ENCODE peak calls at places on chromosome X, in six cellular contexts. One of them, this sample, is unnamed.

GRCh38 chrX:120251471-120252011 is 929 bp downstream of the ZBTB33 start:
- DNase-seq in AG04450: no peak
- DNase-seq in GM23338: peak
- DNase-seq in NB4: peak
- DNase-seq in lung: no peak
- DNase-seq in kidney epithelial cell: no peak
- DNase-seq in this sample: peak

GRCh38 chrX:120109378-120109777 is 6.3 kb downstream of the RHOXF1 start:
- DNase-seq in AG04450: no peak
- DNase-seq in GM23338: no peak
- DNase-seq in NB4: no peak
- DNase-seq in lung: no peak
- DNase-seq in kidney epithelial cell: no peak
- DNase-seq in this sample: no peak

GRCh38 chrX:53558646-53559045 is 124.5 kb upstream of the HSD17B10 start:
- DNase-seq in AG04450: no peak
- DNase-seq in GM23338: no peak
- DNase-seq in NB4: no peak
- DNase-seq in lung: no peak
- DNase-seq in kidney epithelial cell: no peak
- DNase-seq in this sample: no peak

GRCh38 chrX:133005038-133005437 is 46.6 kb upstream of the HS6ST2 start:
- DNase-seq in AG04450: no peak
- DNase-seq in GM23338: peak
- DNase-seq in NB4: peak
- DNase-seq in lung: no peak
- DNase-seq in kidney epithelial cell: no peak
- DNase-seq in this sample: peak

GRCh38 chrX:109918753-109919152 is 84.2 kb upstream of the TMEM164 start:
- DNase-seq in AG04450: no peak
- DNase-seq in GM23338: no peak
- DNase-seq in NB4: no peak
- DNase-seq in lung: no peak
- DNase-seq in kidney epithelial cell: no peak
- DNase-seq in this sample: no peak

GRCh38 chrX:47384502-47384901 is 14.1 kb downstream of the ZNF157 start:
- DNase-seq in AG04450: peak
- DNase-seq in GM23338: peak
- DNase-seq in NB4: peak
- DNase-seq in lung: peak
- DNase-seq in kidney epithelial cell: peak
- DNase-seq in this sample: peak

GRCh38 chrX:14062524-14062923 is 32.8 kb upstream of the GEMIN8 start:
- DNase-seq in AG04450: no peak
- DNase-seq in GM23338: no peak
- DNase-seq in NB4: no peak
- DNase-seq in lung: no peak
- DNase-seq in kidney epithelial cell: no peak
- DNase-seq in this sample: no peak

GRCh38 chrX:1592863-1593201 is 1.4 kb downstream of the AKAP17A start:
- DNase-seq in AG04450: no peak
- DNase-seq in GM23338: no peak
- DNase-seq in NB4: no peak
- DNase-seq in lung: no peak
- DNase-seq in kidney epithelial cell: no peak
- DNase-seq in this sample: no peak

GRCh38 chrX:40931921-40932320 is 153.3 kb upstream of the USP9X start:
- DNase-seq in AG04450: no peak
- DNase-seq in GM23338: no peak
- DNase-seq in NB4: no peak
- DNase-seq in lung: no peak
- DNase-seq in kidney epithelial cell: no peak
- DNase-seq in this sample: no peak

GRCh38 chrX:69070949-69071650 is 94.2 kb downstream of the PJA1 start:
- DNase-seq in AG04450: no peak
- DNase-seq in GM23338: no peak
- DNase-seq in NB4: no peak
- DNase-seq in lung: no peak
- DNase-seq in kidney epithelial cell: no peak
- DNase-seq in this sample: no peak

GRCh38 chrX:139924696-139925094 is 8.2 kb downstream of the ATP11C start:
- DNase-seq in AG04450: no peak
- DNase-seq in GM23338: no peak
- DNase-seq in NB4: no peak
- DNase-seq in lung: no peak
- DNase-seq in kidney epithelial cell: no peak
- DNase-seq in this sample: no peak

GRCh38 chrX:5648941-5649568 is 579.6 kb downstream of the NLGN4X start:
- DNase-seq in AG04450: no peak
- DNase-seq in GM23338: peak
- DNase-seq in NB4: no peak
- DNase-seq in lung: no peak
- DNase-seq in kidney epithelial cell: no peak
- DNase-seq in this sample: no peak

GRCh38 chrX:69103539-69103938 is 61.7 kb downstream of the PJA1 start:
- DNase-seq in AG04450: no peak
- DNase-seq in GM23338: no peak
- DNase-seq in NB4: no peak
- DNase-seq in lung: no peak
- DNase-seq in kidney epithelial cell: no peak
- DNase-seq in this sample: no peak

GRCh38 chrX:1215123-1215823 is 2.8 kb upstream of the CRLF2 start:
- DNase-seq in AG04450: no peak
- DNase-seq in GM23338: no peak
- DNase-seq in NB4: peak
- DNase-seq in lung: no peak
- DNase-seq in kidney epithelial cell: no peak
- DNase-seq in this sample: no peak

GRCh38 chrX:70504772-70505450 is 60.3 kb downstream of the DLG3 start:
- DNase-seq in AG04450: no peak
- DNase-seq in GM23338: no peak
- DNase-seq in NB4: no peak
- DNase-seq in lung: no peak
- DNase-seq in kidney epithelial cell: no peak
- DNase-seq in this sample: no peak

GRCh38 chrX:119756926-119757635 is 1.3 kb upstream of the SOWAHD start:
- DNase-seq in AG04450: no peak
- DNase-seq in GM23338: no peak
- DNase-seq in NB4: peak
- DNase-seq in lung: no peak
- DNase-seq in kidney epithelial cell: no peak
- DNase-seq in this sample: no peak

GRCh38 chrX:40778861-40779575 is 43.7 kb upstream of the MED14 start:
- DNase-seq in AG04450: no peak
- DNase-seq in GM23338: no peak
- DNase-seq in NB4: no peak
- DNase-seq in lung: no peak
- DNase-seq in kidney epithelial cell: no peak
- DNase-seq in this sample: no peak

GRCh38 chrX:124212622-124213021 is 119.8 kb upstream of the TEX13D start:
- DNase-seq in AG04450: no peak
- DNase-seq in GM23338: no peak
- DNase-seq in NB4: peak
- DNase-seq in lung: no peak
- DNase-seq in kidney epithelial cell: no peak
- DNase-seq in this sample: no peak

GRCh38 chrX:72272868-72273267 is 4.2 kb downstream of the RPS4X start:
- DNase-seq in AG04450: no peak
- DNase-seq in GM23338: no peak
- DNase-seq in NB4: no peak
- DNase-seq in lung: no peak
- DNase-seq in kidney epithelial cell: peak
- DNase-seq in this sample: no peak

GRCh38 chrX:40096395-40097091 is 1.2 kb downstream of the BCOR start:
- DNase-seq in AG04450: no peak
- DNase-seq in GM23338: no peak
- DNase-seq in NB4: peak
- DNase-seq in lung: no peak
- DNase-seq in kidney epithelial cell: no peak
- DNase-seq in this sample: peak

GRCh38 chrX:148658115-148658725 is 157.8 kb downstream of the AFF2 start:
- DNase-seq in AG04450: no peak
- DNase-seq in GM23338: no peak
- DNase-seq in NB4: peak
- DNase-seq in lung: no peak
- DNase-seq in kidney epithelial cell: no peak
- DNase-seq in this sample: no peak

GRCh38 chrX:40449956-40450701 is 130.6 kb upstream of the ATP6AP2 start:
- DNase-seq in AG04450: no peak
- DNase-seq in GM23338: no peak
- DNase-seq in NB4: no peak
- DNase-seq in lung: no peak
- DNase-seq in kidney epithelial cell: no peak
- DNase-seq in this sample: no peak

GRCh38 chrX:48021026-48021900 is 14.5 kb downstream of the SPACA5 start:
- DNase-seq in AG04450: peak
- DNase-seq in GM23338: peak
- DNase-seq in NB4: peak
- DNase-seq in lung: peak
- DNase-seq in kidney epithelial cell: no peak
- DNase-seq in this sample: peak

DNA sequence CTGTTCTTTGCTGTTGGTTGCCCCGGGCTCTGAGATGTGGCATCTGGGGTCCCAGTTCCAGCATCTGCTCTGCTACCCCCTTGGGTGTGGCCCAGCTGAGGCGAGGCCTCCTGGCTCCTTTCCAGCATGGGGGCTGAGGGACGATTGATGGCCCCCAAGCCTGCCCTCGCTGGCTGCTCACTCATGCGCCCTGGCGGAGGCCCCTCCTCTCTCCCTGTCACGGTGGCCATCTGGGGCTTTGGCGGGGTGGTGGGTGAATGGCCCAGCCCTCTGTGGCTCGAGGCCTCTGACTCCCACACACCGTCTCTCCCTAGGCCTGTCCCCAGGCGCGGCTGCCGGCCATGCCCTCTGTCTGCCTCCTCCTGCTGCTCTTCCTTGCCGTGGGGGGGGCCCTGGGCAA is 1.8 kb downstream of the PLXNA3 start:
- DNase-seq in AG04450: no peak
- DNase-seq in GM23338: no peak
- DNase-seq in NB4: peak
- DNase-seq in lung: no peak
- DNase-seq in kidney epithelial cell: no peak
- DNase-seq in this sample: no peak
- H3K4me3 ChIP-seq in AG04450: peak
- H3K4me3 ChIP-seq in GM23338: no peak
- H3K4me3 ChIP-seq in NB4: no peak
- H3K4me3 ChIP-seq in lung: no peak
- H3K4me3 ChIP-seq in kidney epithelial cell: peak
- H3K4me3 ChIP-seq in this sample: no peak

GRCh38 chrX:129754266-129755024 is 15.7 kb downstream of the XPNPEP2 start:
- DNase-seq in AG04450: no peak
- DNase-seq in GM23338: peak
- DNase-seq in NB4: peak
- DNase-seq in lung: no peak
- DNase-seq in kidney epithelial cell: no peak
- DNase-seq in this sample: peak
- TF ChIP-seq CTCF in AG04450: peak
- TF ChIP-seq CTCF in GM23338: peak
- TF ChIP-seq CTCF in NB4: peak
- TF ChIP-seq CTCF in lung: no peak
- TF ChIP-seq CTCF in kidney epithelial cell: peak
- TF ChIP-seq CTCF in this sample: peak

DNA sequence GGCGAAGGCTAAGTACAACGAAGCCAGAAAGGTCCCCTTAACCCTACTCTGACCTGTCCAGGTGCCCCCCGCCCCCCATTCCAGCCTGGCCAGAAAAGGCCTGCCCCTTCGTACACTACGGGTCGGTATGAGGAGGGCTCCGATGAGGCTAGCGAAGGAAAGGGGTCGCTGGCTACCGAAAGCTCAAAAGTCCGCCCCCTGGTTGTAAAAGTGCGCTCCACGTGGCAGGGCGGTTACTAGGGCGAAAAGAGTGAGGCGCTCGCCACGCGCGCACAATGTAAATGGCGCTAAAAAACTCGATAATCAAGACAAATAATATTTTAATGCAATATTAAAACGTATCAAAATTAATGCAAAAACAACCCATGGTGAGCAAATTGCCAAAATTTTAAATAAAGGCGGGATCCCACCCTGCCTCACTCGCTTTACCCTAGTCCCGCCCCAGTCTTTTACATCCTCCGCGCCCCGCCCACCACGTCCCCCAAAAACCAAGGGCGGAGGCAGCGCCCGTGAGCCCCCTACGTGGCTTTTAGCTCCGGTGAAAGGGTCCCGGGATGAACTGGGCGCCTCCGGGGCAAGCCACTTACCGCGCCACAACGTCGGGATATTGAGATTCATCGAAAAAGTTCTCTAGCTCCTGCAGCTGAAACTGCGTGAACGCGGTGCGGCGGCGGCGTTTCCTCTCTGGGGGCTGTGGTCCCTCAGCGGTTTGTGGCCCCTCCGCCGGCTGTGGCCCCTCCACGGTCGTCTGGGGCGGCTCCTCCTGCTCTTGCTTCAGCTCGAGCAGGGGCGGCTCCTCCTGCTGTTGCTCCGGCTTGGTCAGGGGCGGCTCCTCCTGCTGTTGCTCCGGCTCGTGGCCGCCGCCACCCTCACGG is 929 bp downstream of the ESX1 start:
- DNase-seq in AG04450: no peak
- DNase-seq in GM23338: peak
- DNase-seq in NB4: no peak
- DNase-seq in lung: no peak
- DNase-seq in kidney epithelial cell: no peak
- DNase-seq in this sample: peak
- H3K4me3 ChIP-seq in AG04450: no peak
- H3K4me3 ChIP-seq in GM23338: peak
- H3K4me3 ChIP-seq in NB4: no peak
- H3K4me3 ChIP-seq in lung: no peak
- H3K4me3 ChIP-seq in kidney epithelial cell: no peak
- H3K4me3 ChIP-seq in this sample: peak

DNA sequence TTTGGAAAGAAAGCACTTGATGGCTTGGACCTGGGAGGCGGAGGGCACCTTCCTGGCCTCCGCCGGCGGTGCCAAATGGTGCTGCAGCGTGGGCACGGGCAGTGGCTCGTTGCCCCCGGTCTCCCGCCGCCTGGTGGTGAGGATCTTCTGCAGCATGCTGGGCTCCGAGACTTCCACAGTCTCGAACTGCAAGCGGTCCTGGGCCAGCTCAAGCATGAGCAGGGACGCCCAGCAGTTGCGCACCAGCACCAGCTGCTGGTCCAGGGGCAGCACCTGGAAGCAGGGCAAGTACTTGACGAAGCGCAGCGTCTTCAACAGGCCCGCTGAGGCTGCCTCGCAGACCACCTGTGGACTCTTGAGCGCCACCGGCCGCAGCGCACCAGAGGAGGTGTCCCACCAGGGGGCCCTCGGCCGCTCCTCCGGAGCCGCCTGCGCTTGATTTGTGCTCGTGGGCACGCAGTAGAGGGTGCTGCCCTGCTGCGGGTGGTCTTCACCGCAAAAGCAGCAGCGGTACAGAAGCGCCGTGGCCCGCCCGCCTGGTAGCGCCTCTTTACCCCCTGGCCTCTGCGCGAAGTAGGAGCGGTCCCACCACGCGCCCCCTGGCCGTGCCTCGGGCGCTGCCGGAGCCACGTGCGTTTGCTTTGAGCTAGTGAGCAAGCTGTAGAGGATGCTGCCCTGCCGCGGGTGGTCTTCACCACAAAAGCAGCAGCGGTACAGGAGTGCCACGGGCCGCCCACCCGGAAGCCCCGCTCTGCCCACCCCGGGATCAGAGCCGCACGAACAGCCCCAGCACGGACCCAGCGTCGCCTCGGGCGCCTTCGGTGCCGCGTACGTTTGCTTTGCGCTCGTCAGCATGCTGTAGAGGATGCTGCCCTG is 689 bp downstream of the NR0B1 start:
- DNase-seq in AG04450: no peak
- DNase-seq in GM23338: peak
- DNase-seq in NB4: no peak
- DNase-seq in lung: no peak
- DNase-seq in kidney epithelial cell: no peak
- DNase-seq in this sample: peak
- TF ChIP-seq CTCF in AG04450: peak
- TF ChIP-seq CTCF in GM23338: peak
- TF ChIP-seq CTCF in NB4: no peak
- TF ChIP-seq CTCF in lung: no peak
- TF ChIP-seq CTCF in kidney epithelial cell: peak
- TF ChIP-seq CTCF in this sample: peak